ENCODE peak calls at places on chromosomes 16 and 17, in ten cellular contexts. I is cardiac fibroblast; U is posterior cingulate gyrus; V is NCI-H1694 treated with DMSO at 0.1 percent for 48 hours; J is Daoy; W is CD4-positive, alpha-beta memory T cell; Y is A549; Q is AG08395; O is activated naive CD4-positive, alpha-beta T cell treated with Interleukin-2 at 50 U/mL for 16 hours; F is C1 segment of cervical spinal cord. D is an unnamed sample.

GRCh38 chr16:88857728-88858339 is 907 bp downstream of the TRAPPC2L start:
- DNase-seq in W (peak), Q (peak), U (peak), O (peak), J (peak), Y (peak), V (peak), I (peak), F (peak), D (peak)

GRCh38 chr17:61494325-61495160 is 42.3 kb downstream of the TBX4 start:
- DNase-seq in O (no peak), I (no peak), W (no peak), V (no peak), Y (no peak), Q (no peak), F (no peak), J (no peak), U (no peak), D (no peak)

GRCh38 chr17:20797292-20797691 is 217.8 kb downstream of the CDRT15L2 start:
- DNase-seq in Q (no peak), I (no peak), F (no peak), Y (no peak), U (no peak), W (no peak), O (no peak), J (no peak), V (no peak), D (no peak)

GRCh38 chr17:1275962-1276736 is 3.3 kb upstream of the TRARG1 start:
- DNase-seq in I (peak), Q (peak), U (peak), V (peak), O (peak), Y (peak), W (peak), J (peak), F (peak), D (peak)

GRCh38 chr17:9259419-9259818 is 238.1 kb downstream of the NTN1 start:
- DNase-seq in W (no peak), V (no peak), O (no peak), U (peak), J (no peak), Q (no peak), I (no peak), Y (no peak), F (no peak), D (no peak)

GRCh38 chr17:27569257-27569722 is 61.7 kb upstream of the LGALS9 start:
- DNase-seq in F (no peak), V (no peak), J (peak), U (no peak), W (peak), Q (no peak), I (peak), Y (peak), O (peak), D (no peak)

GRCh38 chr17:57668332-57668731 is 76.8 kb downstream of the CCDC182 start:
- DNase-seq in J (no peak), Y (no peak), V (no peak), O (no peak), F (no peak), Q (no peak), W (no peak), I (no peak), U (no peak), D (no peak)

GRCh38 chr16:85563515-85564276 is 49.4 kb upstream of the GSE1 start:
- DNase-seq in F (no peak), Q (peak), Y (no peak), V (no peak), O (no peak), W (no peak), I (peak), U (no peak), J (peak), D (peak)

GRCh38 chr16:396605-397004 is 394 bp upstream of the NME4 start:
- DNase-seq in W (no peak), Q (peak), V (peak), F (no peak), J (peak), Y (peak), U (no peak), I (peak), O (peak), D (peak)

GRCh38 chr16:12061336-12062055 is 85.0 kb downstream of the SNX29 start:
- DNase-seq in J (no peak), W (no peak), O (no peak), F (no peak), V (no peak), U (no peak), I (no peak), Q (no peak), Y (no peak), D (peak)

GRCh38 chr16:82979406-82980111 is 352.8 kb downstream of the CDH13 start:
- DNase-seq in W (no peak), F (no peak), I (peak), O (no peak), Y (no peak), U (no peak), V (no peak), Q (no peak), J (no peak), D (peak)

GRCh38 chr16:68236804-68237242 is 896 bp upstream of the ESRP2 start:
- DNase-seq in F (no peak), I (no peak), W (no peak), U (no peak), J (no peak), O (no peak), Y (no peak), Q (no peak), V (no peak), D (no peak)

GRCh38 chr17:80352216-80352895 is 62.6 kb upstream of the ENDOV start:
- DNase-seq in V (no peak), F (no peak), O (no peak), I (no peak), Y (no peak), J (no peak), Q (no peak), W (no peak), U (peak), D (no peak)

GRCh38 chr17:82793974-82794620 is 42.2 kb downstream of the TBCD start:
- DNase-seq in U (no peak), Q (no peak), Y (no peak), O (no peak), V (no peak), J (no peak), W (no peak), I (no peak), F (peak), D (no peak)

GRCh38 chr17:37220609-37220953 is 155.2 kb upstream of the C17orf78 start:
- DNase-seq in W (peak), F (no peak), V (peak), Q (peak), J (peak), U (peak), I (peak), O (peak), Y (no peak), D (no peak)

GRCh38 chr17:8231701-8232100 is 16.2 kb downstream of the CTC1 start:
- DNase-seq in V (no peak), I (no peak), O (no peak), U (no peak), W (no peak), J (no peak), F (no peak), Y (no peak), Q (no peak), D (no peak)

GRCh38 chr17:17761894-17762781 is 74.6 kb downstream of the SREBF1 start:
- DNase-seq in Y (no peak), Q (no peak), W (no peak), O (no peak), J (no peak), V (no peak), F (no peak), I (no peak), U (no peak), D (no peak)

GRCh38 chr17:81391964-81392908 is 3.0 kb upstream of the BAHCC1 start:
- DNase-seq in Y (no peak), O (no peak), Q (no peak), J (no peak), F (no peak), W (no peak), V (no peak), I (peak), U (peak), D (no peak)

GRCh38 chr17:46853896-46854444 is 2.6 kb downstream of the WNT9B start:
- DNase-seq in Y (no peak), O (no peak), J (no peak), U (peak), V (no peak), Q (peak), W (no peak), I (no peak), F (no peak), D (peak)